ENCODE peak calls at places on chromosomes 5 and 9, in seven cellular contexts. F is tibial nerve, K is SJSA1, Q is heart left ventricle, V is trophoblast cell, X is SK-N-SH, L is fibroblast of lung. S is an unnamed sample.

GRCh38 chr9:115691097-115691496 is 462.5 kb upstream of the PAPPA start:
- DNase-seq in F (no peak), K (no peak), Q (no peak), V (peak; percentile 72), X (no peak), L (peak; percentile 96), S (no peak)

GRCh38 chr5:86463339-86463738 is 154.4 kb upstream of the COX7C start:
- DNase-seq in F (no peak), K (no peak), Q (no peak), V (no peak), X (peak; percentile 1), L (no peak), S (peak; percentile 69)

GRCh38 chr9:135508211-135508820 is 7.8 kb downstream of the MRPS2 start:
- DNase-seq in F (no peak), K (peak; percentile 21), Q (no peak), V (no peak), X (peak; percentile 8), L (no peak), S (no peak)

GRCh38 chr5:177111720-177112394 is 21.7 kb upstream of the NSD1 start:
- DNase-seq in F (peak; percentile 70), K (peak; percentile 74), Q (peak; percentile 38), V (no peak), X (peak; percentile 91), L (peak; percentile 44), S (peak; percentile 95)

GRCh38 chr5:171630047-171630669 is 155.5 kb upstream of the SMIM23 start:
- DNase-seq in F (no peak), K (peak; percentile 92), Q (peak; percentile 76), V (peak; percentile 11), X (peak; percentile 91), L (peak; percentile 57), S (peak; percentile 92)

GRCh38 chr9:127809002-127809561 is 6.4 kb downstream of the FPGS start:
- DNase-seq in F (no peak), K (no peak), Q (no peak), V (no peak), X (peak; percentile 42), L (no peak), S (no peak)

GRCh38 chr9:112332977-112333638 is at the start of gene PTBP3:
- DNase-seq in F (peak; percentile 52), K (peak; percentile 74), Q (peak; percentile 84), V (peak; percentile 62), X (peak; percentile 83), L (peak; percentile 58), S (peak; percentile 79)

GRCh38 chr5:73387630-73388370 is 60.8 kb downstream of the FOXD1 start:
- DNase-seq in F (no peak), K (no peak), Q (no peak), V (no peak), X (no peak), L (peak; percentile 47), S (no peak)

GRCh38 chr5:81165493-81166119 is 67.5 kb upstream of the CKMT2 start:
- DNase-seq in F (peak; percentile 78), K (peak; percentile 78), Q (peak; percentile 45), V (peak; percentile 66), X (peak; percentile 72), L (peak; percentile 65), S (peak; percentile 76)

GRCh38 chr5:160379485-160379884 is 9.1 kb upstream of the C1QTNF2 start:
- DNase-seq in F (no peak), K (no peak), Q (no peak), V (peak; percentile 11), X (no peak), L (no peak), S (no peak)

GRCh38 chr9:129073404-129073803 is 7.5 kb upstream of the DOLPP1 start:
- DNase-seq in F (no peak), K (no peak), Q (no peak), V (no peak), X (no peak), L (no peak), S (no peak)

GRCh38 chr5:58503634-58504033 is 12.4 kb downstream of the GAPT start:
- DNase-seq in F (no peak), K (no peak), Q (no peak), V (peak; percentile 67), X (no peak), L (no peak), S (no peak)

GRCh38 chr5:180804129-180804601 is 1.6 kb upstream of the MGAT1 start:
- DNase-seq in F (no peak), K (peak; percentile 41), Q (no peak), V (no peak), X (no peak), L (no peak), S (no peak)

GRCh38 chr9:85522459-85523092 is 219.2 kb downstream of the AGTPBP1 start:
- DNase-seq in F (peak; percentile 16), K (no peak), Q (peak; percentile 54), V (no peak), X (peak; percentile 68), L (peak; percentile 38), S (peak; percentile 90)

GRCh38 chr5:39080597-39081204 is 6.5 kb upstream of the RICTOR start:
- DNase-seq in F (peak; percentile 9), K (no peak), Q (peak; percentile 49), V (peak; percentile 57), X (peak; percentile 63), L (peak; percentile 87), S (peak; percentile 65)

GRCh38 chr9:108776920-108777650 is 78.7 kb downstream of the ACTL7B start:
- DNase-seq in F (no peak), K (no peak), Q (no peak), V (no peak), X (no peak), L (peak; percentile 38), S (no peak)

GRCh38 chr5:37881359-37881758 is 41.5 kb upstream of the GDNF start:
- DNase-seq in F (no peak), K (no peak), Q (no peak), V (no peak), X (no peak), L (no peak), S (no peak)

GRCh38 chr9:19102181-19102630 is 498 bp downstream of the HAUS6 start:
- DNase-seq in F (no peak), K (no peak), Q (peak; percentile 34), V (no peak), X (peak; percentile 60), L (no peak), S (peak; percentile 67)

GRCh38 chr9:110056062-110056461 is 151.9 kb downstream of the C9orf152 start:
- DNase-seq in F (no peak), K (no peak), Q (no peak), V (no peak), X (no peak), L (no peak), S (no peak)

GRCh38 chr9:121160025-121160424 is 41.6 kb downstream of the RAB14 start:
- DNase-seq in F (no peak), K (no peak), Q (no peak), V (no peak), X (no peak), L (no peak), S (no peak)

GRCh38 chr9:95770653-95771131 is 104.8 kb upstream of the ERCC6L2 start:
- DNase-seq in F (no peak), K (peak; percentile 90), Q (no peak), V (peak; percentile 66), X (peak; percentile 31), L (no peak), S (peak; percentile 74)

DNA sequence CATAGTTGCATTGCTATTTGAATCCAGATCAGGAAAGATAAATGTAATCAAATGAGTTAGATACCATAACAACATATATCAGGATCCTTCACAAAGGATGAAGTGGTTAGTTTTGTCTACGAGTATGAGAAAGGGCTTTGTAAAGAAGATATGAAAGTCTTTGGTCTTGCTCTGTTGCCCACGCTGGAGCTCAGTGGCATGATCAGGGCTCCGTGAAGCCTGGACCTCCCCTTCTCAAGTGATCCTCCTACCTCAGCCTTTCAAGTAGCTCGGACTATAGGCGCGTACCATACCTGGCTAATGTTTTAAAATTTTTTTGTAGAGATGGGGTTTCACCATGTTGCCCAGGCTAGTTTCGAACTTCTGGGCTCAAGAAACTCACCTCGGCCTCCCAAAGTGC is 1.8 kb downstream of the SMC5 start:
- DNase-seq in F (no peak), K (no peak), Q (no peak), V (no peak), X (no peak), L (no peak), S (no peak)
- H3K4me3 ChIP-seq in F (no peak overlapping the region), K (no peak overlapping the region), Q (peak overlapping the region; percentile 77), V (no peak overlapping the region), X (peak overlapping the region; percentile 97), L (peak overlapping the region; percentile 93), S (peak overlapping the region; percentile 1)

DNA sequence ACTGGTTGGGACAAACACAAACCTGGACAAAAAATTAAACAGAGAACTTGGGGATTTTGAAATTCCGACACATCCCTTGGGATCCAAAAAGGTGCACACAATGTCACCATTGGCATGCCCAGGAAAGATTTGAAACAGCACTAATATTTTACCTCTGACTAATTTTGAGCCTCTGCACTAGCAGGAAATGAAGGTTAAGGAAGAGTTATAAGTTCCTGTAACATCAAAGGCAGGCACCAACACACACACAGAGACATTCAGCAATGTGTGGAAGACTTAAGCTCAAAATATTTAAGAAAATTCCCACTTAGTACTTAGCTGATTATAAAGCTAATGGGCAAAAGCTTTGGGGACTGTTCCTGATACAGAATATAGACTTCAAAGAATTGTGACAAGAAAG is 247.0 kb downstream of the CDH9 start:
- DNase-seq in F (no peak), K (no peak), Q (no peak), V (no peak), X (no peak), L (no peak), S (no peak)
- H3K27me3 ChIP-seq in F (no peaks in the 10 kb centered on the region), K (no peaks in the 10 kb centered on the region), Q (no peaks in the 10 kb centered on the region), V (no peaks in the 10 kb centered on the region), X (no peaks in the 10 kb centered on the region), L (no peaks in the 10 kb centered on the region), S (no peaks in the 10 kb centered on the region)

DNA sequence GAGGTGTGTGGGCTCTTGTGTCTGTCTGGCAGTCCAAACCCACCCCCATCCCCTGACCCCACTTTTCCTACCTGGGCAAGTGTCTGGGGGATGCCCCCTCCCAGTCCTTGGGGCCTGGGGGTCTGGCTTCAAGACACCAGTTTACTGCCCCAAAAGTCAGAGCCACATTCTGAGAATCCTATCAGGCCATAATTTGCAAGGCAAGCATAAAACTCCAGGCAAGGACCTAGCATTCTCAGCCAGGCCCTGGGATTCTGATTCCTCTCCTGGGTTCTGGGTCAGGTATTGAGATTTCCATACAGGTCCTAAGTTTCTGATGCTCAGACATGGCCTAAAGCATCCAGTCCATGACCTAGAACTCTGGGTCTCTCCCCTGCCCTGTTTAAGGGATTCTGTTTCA is 33.3 kb downstream of the CXXC5 start:
- DNase-seq in F (no peak), K (no peak), Q (no peak), V (no peak), X (no peak), L (no peak), S (no peak)
- H3K36me3 ChIP-seq in F (no peaks in the 10 kb centered on the region), K (peaks cover 79% of the 10 kb centered on the region), Q (peaks cover 25% of the 10 kb centered on the region), V (peaks cover 84% of the 10 kb centered on the region), X (peaks cover 27% of the 10 kb centered on the region), L (peaks cover 2% of the 10 kb centered on the region), S (peaks cover 4% of the 10 kb centered on the region)

GRCh38 chr5:101431201-101431600 is 528.1 kb upstream of the ST8SIA4 start:
- DNase-seq in F (no peak), K (no peak), Q (no peak), V (no peak), X (no peak), L (no peak), S (no peak)

GRCh38 chr5:101429241-101429640 is 526.2 kb upstream of the ST8SIA4 start:
- DNase-seq in F (no peak), K (no peak), Q (no peak), V (no peak), X (no peak), L (peak; percentile 29), S (no peak)

GRCh38 chr5:101430551-101430950 is 527.5 kb upstream of the ST8SIA4 start:
- DNase-seq in F (no peak), K (no peak), Q (no peak), V (no peak), X (no peak), L (no peak), S (no peak)

GRCh38 chr5:101424530-101425175 is 521.6 kb upstream of the ST8SIA4 start:
- DNase-seq in F (no peak), K (no peak), Q (no peak), V (no peak), X (no peak), L (peak; percentile 74), S (no peak)

GRCh38 chr5:101425345-101425744 is 522.3 kb upstream of the ST8SIA4 start:
- DNase-seq in F (no peak), K (no peak), Q (no peak), V (no peak), X (no peak), L (peak; percentile 23), S (no peak)
- H3K4me3 ChIP-seq in F (no peak overlapping the region), K (no peak overlapping the region), Q (no peak overlapping the region), V (no peak overlapping the region), X (no peak overlapping the region), L (no peak overlapping the region), S (no peak overlapping the region)